ENCODE peak calls at places on chromosomes 16 and 17, in nine cellular contexts. F is uterus, P is Panc1, G is left ventricle myocardium inferior, X is HCT116, C is left lung, J is K562, E is heart right ventricle, K is brain microvascular endothelial cell. H is an unnamed sample.

GRCh38 chr17:32684087-32684828 is 192.7 kb downstream of the MYO1D start:
- DNase-seq in F (no peak), P (no peak), G (no peak), X (no peak), C (no peak), J (no peak), E (no peak), K (no peak), H (no peak)

GRCh38 chr17:45942284-45942683 is 47.9 kb downstream of the MAPT start:
- DNase-seq in F (peak), P (no peak), G (peak), X (no peak), C (peak), J (no peak), E (peak), K (no peak), H (no peak)

GRCh38 chr17:39069114-39069756 is 82.2 kb downstream of the PLXDC1 start:
- DNase-seq in F (no peak), P (peak), G (no peak), X (no peak), C (no peak), J (peak), E (no peak), K (peak), H (no peak)

GRCh38 chr16:49560018-49560830 is 186.6 kb downstream of the C16orf78 start:
- DNase-seq in F (peak), P (no peak), G (no peak), X (no peak), C (no peak), J (no peak), E (no peak), K (no peak), H (peak)

GRCh38 chr17:14737984-14738651 is 437.2 kb downstream of the HS3ST3B1 start:
- DNase-seq in F (no peak), P (peak), G (peak), X (no peak), C (peak), J (peak), E (peak), K (peak), H (peak)

GRCh38 chr16:89600427-89600826 is 13.0 kb upstream of the DPEP1 start:
- DNase-seq in F (no peak), P (no peak), G (no peak), X (no peak), C (no peak), J (no peak), E (no peak), K (no peak), H (no peak)

GRCh38 chr16:70750893-70751467 is 50.0 kb downstream of the VAC14 start:
- DNase-seq in F (peak), P (no peak), G (peak), X (no peak), C (peak), J (no peak), E (peak), K (peak), H (peak)

GRCh38 chr17:30302241-30302640 is 10.5 kb upstream of the BLMH start:
- DNase-seq in F (no peak), P (no peak), G (no peak), X (no peak), C (no peak), J (no peak), E (no peak), K (no peak), H (no peak)

GRCh38 chr16:79687249-79687768 is 86.8 kb upstream of the MAF start:
- DNase-seq in F (no peak), P (no peak), G (no peak), X (no peak), C (no peak), J (peak), E (no peak), K (no peak), H (no peak)

GRCh38 chr16:73048292-73049050 is 543 bp upstream of the ZFHX3 start:
- DNase-seq in F (peak), P (no peak), G (peak), X (no peak), C (peak), J (no peak), E (peak), K (no peak), H (no peak)

GRCh38 chr17:17367931-17368330 is 64.8 kb downstream of the NT5M start:
- DNase-seq in F (no peak), P (no peak), G (no peak), X (no peak), C (no peak), J (no peak), E (no peak), K (no peak), H (no peak)

GRCh38 chr16:47033176-47033575 is 59.7 kb upstream of the DNAJA2 start:
- DNase-seq in F (no peak), P (no peak), G (no peak), X (no peak), C (no peak), J (no peak), E (no peak), K (no peak), H (no peak)

GRCh38 chr16:28162326-28162877 is 49.4 kb downstream of the XPO6 start:
- DNase-seq in F (no peak), P (no peak), G (no peak), X (no peak), C (no peak), J (no peak), E (no peak), K (no peak), H (no peak)

GRCh38 chr17:73058022-73058421 is 34.5 kb downstream of the SLC39A11 start:
- DNase-seq in F (no peak), P (no peak), G (no peak), X (no peak), C (no peak), J (no peak), E (no peak), K (peak), H (no peak)

GRCh38 chr17:39618252-39618913 is 8.4 kb upstream of the PPP1R1B start:
- DNase-seq in F (no peak), P (no peak), G (no peak), X (no peak), C (no peak), J (no peak), E (no peak), K (no peak), H (no peak)

GRCh38 chr17:27357236-27357635 is 63.3 kb downstream of the WSB1 start:
- DNase-seq in F (no peak), P (no peak), G (no peak), X (no peak), C (no peak), J (no peak), E (no peak), K (no peak), H (no peak)

GRCh38 chr17:58028591-58028990 is 21.5 kb upstream of the SRSF1 start:
- DNase-seq in F (no peak), P (no peak), G (no peak), X (no peak), C (no peak), J (peak), E (no peak), K (no peak), H (no peak)

GRCh38 chr17:58046230-58047094 is 36.8 kb upstream of the DYNLL2 start:
- DNase-seq in F (no peak), P (no peak), G (peak), X (no peak), C (no peak), J (no peak), E (peak), K (no peak), H (no peak)

GRCh38 chr17:409848-410673 is 57.5 kb upstream of the RPH3AL start:
- DNase-seq in F (peak), P (peak), G (peak), X (peak), C (peak), J (peak), E (peak), K (peak), H (peak)

GRCh38 chr17:21680366-21680765 is 12.0 kb upstream of the KCNJ18 start:
- DNase-seq in F (no peak), P (no peak), G (no peak), X (no peak), C (no peak), J (no peak), E (no peak), K (no peak), H (no peak)

GRCh38 chr17:72376486-72377345 is 255.9 kb downstream of the SOX9 start:
- DNase-seq in F (no peak), P (no peak), G (no peak), X (no peak), C (no peak), J (no peak), E (no peak), K (no peak), H (no peak)

GRCh38 chr17:33667052-33667509 is 374.0 kb upstream of the ASIC2 start:
- DNase-seq in F (no peak), P (no peak), G (no peak), X (no peak), C (no peak), J (peak), E (no peak), K (no peak), H (no peak)

GRCh38 chr16:15559176-15559575 is 83.8 kb downstream of the MARF1 start:
- DNase-seq in F (no peak), P (no peak), G (no peak), X (no peak), C (no peak), J (no peak), E (no peak), K (no peak), H (no peak)
- TF ChIP-seq CTCF in F (no peak), P (no peak), G (no peak), X (no peak), C (no peak), J (no peak), E (no peak), K (no peak), H (no peak)

DNA sequence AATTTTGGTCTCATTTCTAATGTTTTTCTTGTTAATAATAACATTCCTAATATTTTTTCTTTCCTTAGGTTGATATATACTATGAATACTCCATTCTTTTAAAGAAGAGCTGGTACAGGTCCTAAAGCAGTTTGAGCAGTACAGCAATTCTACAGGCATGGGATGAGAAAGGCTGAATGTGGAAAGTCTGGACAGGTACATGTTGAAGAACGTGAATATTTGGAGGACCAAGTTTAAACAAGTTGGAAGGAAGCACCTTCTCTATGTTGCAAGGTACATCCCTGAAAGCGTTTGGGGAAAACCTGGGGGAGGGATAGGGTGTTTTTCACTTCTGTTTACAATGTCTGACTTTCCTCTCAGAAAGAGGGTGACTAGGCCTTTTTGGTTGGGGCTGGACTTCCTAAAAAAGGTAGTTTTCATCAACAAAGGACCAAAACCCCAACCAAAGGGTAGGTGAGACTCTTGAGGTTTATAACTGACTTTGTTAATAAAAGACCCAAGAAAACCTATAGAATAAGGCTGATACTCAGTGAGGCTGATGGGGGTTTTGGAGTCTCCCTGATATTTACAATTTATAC is 95.9 kb upstream of the AXIN2 start:
- DNase-seq in F (no peak), P (no peak), G (no peak), X (no peak), C (no peak), J (no peak), E (no peak), K (no peak), H (no peak)
- H3K4me3 ChIP-seq in F (no peak), P (no peak), G (no peak), X (no peak), C (no peak), J (no peak), E (no peak), K (no peak), H (no peak)

GRCh38 chr17:6914711-6915110 is 81.1 kb upstream of the ALOX12 start:
- DNase-seq in F (no peak), P (no peak), G (no peak), X (no peak), C (no peak), J (peak), E (no peak), K (no peak), H (no peak)

GRCh38 chr17:6910987-6911603 is 79.6 kb upstream of the TEKT1 start:
- DNase-seq in F (no peak), P (peak), G (no peak), X (peak), C (no peak), J (peak), E (no peak), K (peak), H (peak)

GRCh38 chr17:6915620-6916019 is 80.2 kb upstream of the ALOX12 start:
- DNase-seq in F (no peak), P (no peak), G (no peak), X (no peak), C (no peak), J (peak), E (no peak), K (no peak), H (no peak)

GRCh38 chr17:6912110-6913051 is 80.9 kb upstream of the TEKT1 start:
- DNase-seq in F (no peak), P (no peak), G (no peak), X (no peak), C (no peak), J (peak), E (no peak), K (no peak), H (no peak)

DNA sequence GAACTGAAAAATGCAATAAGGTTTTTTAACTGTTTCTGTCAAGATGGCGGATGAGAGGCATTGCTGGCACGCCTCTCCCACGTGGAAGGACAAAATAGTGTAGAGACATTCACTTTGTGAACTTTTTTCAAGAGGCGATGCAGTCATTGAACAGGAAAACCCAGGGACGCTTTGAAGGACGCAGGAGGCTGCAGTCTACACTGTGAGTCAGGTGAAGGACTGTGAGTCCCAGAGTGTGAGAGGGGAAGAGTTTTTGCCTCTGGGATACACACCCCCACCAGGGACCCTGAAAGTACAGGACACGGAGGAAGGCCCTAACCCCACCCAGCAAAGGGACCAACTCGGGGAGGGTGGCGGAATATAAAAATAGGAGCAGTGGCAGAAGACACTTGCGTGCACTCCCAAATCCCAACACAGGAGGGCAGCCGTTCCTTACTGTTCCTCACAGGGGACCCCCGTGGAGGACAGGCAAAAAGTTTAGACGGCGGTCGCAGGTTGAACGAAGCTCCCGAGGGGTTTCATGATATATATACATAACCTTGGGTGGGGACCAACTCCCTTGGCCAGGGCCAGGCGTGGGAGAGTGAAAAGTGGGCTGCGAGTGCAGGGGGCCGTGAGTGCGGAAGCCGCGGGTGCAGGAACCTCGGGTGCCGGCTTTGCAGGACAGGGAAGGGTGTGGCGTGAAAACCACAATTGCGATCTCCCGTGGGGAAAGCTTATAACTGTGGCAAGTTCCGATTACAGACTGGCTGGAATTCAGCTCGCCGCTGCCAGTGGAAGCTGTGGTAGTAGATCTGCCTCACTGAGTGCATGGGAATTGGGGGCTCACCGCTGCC is 82.0 kb upstream of the ALOX12 start:
- DNase-seq in F (peak), P (peak), G (peak), X (no peak), C (peak), J (peak), E (peak), K (peak), H (peak)
- TF ChIP-seq CTCF in F (peak), P (peak), G (peak), X (peak), C (peak), J (peak), E (peak), K (peak), H (peak)

GRCh38 chr16:87602821-87603683 is 744 bp downstream of the JPH3 start:
- DNase-seq in F (no peak), P (no peak), G (no peak), X (no peak), C (no peak), J (no peak), E (no peak), K (no peak), H (no peak)
- H3K4me3 ChIP-seq in F (no peak), P (no peak), G (peak), X (no peak), C (no peak), J (no peak), E (no peak), K (no peak), H (no peak)

DNA sequence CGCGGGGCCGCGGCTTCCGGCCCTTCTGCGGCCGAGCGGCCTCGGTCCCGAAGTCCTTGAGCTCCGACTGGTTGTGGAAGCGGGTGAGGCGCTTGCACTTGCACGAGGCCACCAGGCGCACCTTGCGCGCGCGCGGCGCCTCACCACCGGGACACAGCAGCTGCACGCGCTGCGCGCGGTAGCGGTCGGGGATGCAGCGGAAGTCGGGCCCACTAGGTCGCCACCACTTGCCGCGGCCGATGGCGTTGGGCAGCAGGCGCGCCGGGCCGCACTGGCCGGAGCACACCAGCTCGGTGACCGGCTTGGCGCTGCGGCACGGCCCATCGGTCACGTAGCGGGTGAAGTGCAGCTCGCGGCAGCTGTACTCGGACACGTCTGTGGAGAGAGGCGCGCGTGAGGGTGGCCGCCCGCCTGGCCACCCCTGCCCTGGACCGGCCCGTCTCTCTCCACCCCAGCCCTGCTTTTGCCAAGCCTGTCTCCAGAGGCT is 3.2 kb downstream of the SOST start:
- DNase-seq in F (no peak), P (no peak), G (no peak), X (no peak), C (no peak), J (no peak), E (peak), K (no peak), H (no peak)
- TF ChIP-seq CTCF in F (no peak), P (no peak), G (peak), X (no peak), C (no peak), J (no peak), E (no peak), K (no peak), H (no peak)

GRCh38 chr17:52157603-52158449 is 688 bp downstream of the CA10 start:
- DNase-seq in F (no peak), P (no peak), G (no peak), X (no peak), C (no peak), J (no peak), E (no peak), K (no peak), H (no peak)
- H3K4me3 ChIP-seq in F (no peak), P (no peak), G (no peak), X (no peak), C (no peak), J (no peak), E (no peak), K (no peak), H (no peak)

GRCh38 chr16:13552062-13552959 is 367.6 kb upstream of the ERCC4 start:
- DNase-seq in F (no peak), P (no peak), G (no peak), X (no peak), C (no peak), J (no peak), E (no peak), K (no peak), H (no peak)
- TF ChIP-seq CTCF in F (no peak), P (no peak), G (no peak), X (no peak), C (no peak), J (no peak), E (no peak), K (no peak), H (no peak)

DNA sequence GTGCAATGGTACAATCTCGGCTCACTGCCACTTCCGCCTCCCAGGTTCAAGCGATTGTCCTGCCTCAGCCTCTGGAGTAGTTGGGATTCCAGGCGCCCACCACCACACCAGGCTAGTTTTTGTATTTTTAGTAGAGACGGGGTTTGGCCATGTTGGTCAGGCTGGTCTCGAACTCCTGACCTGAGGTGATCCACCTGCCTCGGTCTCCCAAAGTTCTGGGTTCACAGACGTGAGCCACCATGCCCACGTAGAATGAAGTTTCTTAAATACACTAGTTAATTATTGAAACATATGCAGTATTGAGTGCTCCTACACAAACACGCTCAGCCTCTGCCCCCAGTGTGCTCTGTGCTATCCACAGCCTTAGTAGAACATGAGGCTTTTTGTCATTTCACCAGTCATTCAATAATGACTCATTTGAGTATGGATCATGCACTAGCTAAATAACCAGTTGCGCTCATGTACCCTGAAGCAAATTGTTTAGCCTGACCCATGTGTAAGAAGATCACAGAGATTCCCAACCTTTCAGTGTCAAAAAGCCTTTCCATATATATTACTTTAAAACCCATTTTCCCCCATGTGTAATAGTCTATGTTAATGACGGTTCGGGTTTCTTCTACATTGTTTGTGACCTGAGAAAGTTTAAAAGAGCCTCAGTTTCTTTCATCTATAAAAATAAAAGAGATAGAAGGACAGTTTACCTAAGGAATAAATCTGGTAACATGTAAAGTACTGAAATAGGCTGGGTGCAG is 49.7 kb downstream of the TUBD1 start:
- DNase-seq in F (peak), P (peak), G (no peak), X (peak), C (peak), J (peak), E (no peak), K (peak), H (peak)
- H3K4me3 ChIP-seq in F (no peak), P (peak), G (no peak), X (no peak), C (no peak), J (no peak), E (no peak), K (peak), H (no peak)

H was measured in astrocyte of the cerebellum.